ENCODE peak calls at places on chromosome 15, in six cellular contexts. One of them, this sample, is unnamed.

GRCh38 chr15:50224606-50225005 is 40.9 kb downstream of the HDC start:
- DNase-seq in mesenteric fat pad: no peak
- DNase-seq in activated gamma-delta T cell treated with Interleukin-2 at 50 U/mL for 16 hours: no peak
- DNase-seq in T-helper 9 cell: no peak
- DNase-seq in astrocyte: peak
- DNase-seq in glomerular endothelial cell: no peak
- DNase-seq in this sample: no peak

GRCh38 chr15:78131295-78132021 is at the start of gene CIB2:
- DNase-seq in mesenteric fat pad: peak
- DNase-seq in activated gamma-delta T cell treated with Interleukin-2 at 50 U/mL for 16 hours: peak
- DNase-seq in T-helper 9 cell: peak
- DNase-seq in astrocyte: peak
- DNase-seq in glomerular endothelial cell: no peak
- DNase-seq in this sample: peak

GRCh38 chr15:60392601-60392985 is 5.2 kb downstream of the ANXA2 start:
- DNase-seq in mesenteric fat pad: no peak
- DNase-seq in activated gamma-delta T cell treated with Interleukin-2 at 50 U/mL for 16 hours: no peak
- DNase-seq in T-helper 9 cell: no peak
- DNase-seq in astrocyte: peak
- DNase-seq in glomerular endothelial cell: no peak
- DNase-seq in this sample: no peak

GRCh38 chr15:40498418-40498817 is 27.6 kb downstream of the CHST14 start:
- DNase-seq in mesenteric fat pad: no peak
- DNase-seq in activated gamma-delta T cell treated with Interleukin-2 at 50 U/mL for 16 hours: no peak
- DNase-seq in T-helper 9 cell: no peak
- DNase-seq in astrocyte: peak
- DNase-seq in glomerular endothelial cell: no peak
- DNase-seq in this sample: no peak

GRCh38 chr15:25905140-25905539 is 42.0 kb upstream of the ATP10A start:
- DNase-seq in mesenteric fat pad: no peak
- DNase-seq in activated gamma-delta T cell treated with Interleukin-2 at 50 U/mL for 16 hours: no peak
- DNase-seq in T-helper 9 cell: no peak
- DNase-seq in astrocyte: peak
- DNase-seq in glomerular endothelial cell: no peak
- DNase-seq in this sample: no peak

GRCh38 chr15:32743411-32744145 is 25.8 kb downstream of the GREM1 start:
- DNase-seq in mesenteric fat pad: no peak
- DNase-seq in activated gamma-delta T cell treated with Interleukin-2 at 50 U/mL for 16 hours: no peak
- DNase-seq in T-helper 9 cell: no peak
- DNase-seq in astrocyte: no peak
- DNase-seq in glomerular endothelial cell: no peak
- DNase-seq in this sample: no peak

GRCh38 chr15:62928242-62928995 is 114.1 kb upstream of the TPM1 start:
- DNase-seq in mesenteric fat pad: no peak
- DNase-seq in activated gamma-delta T cell treated with Interleukin-2 at 50 U/mL for 16 hours: no peak
- DNase-seq in T-helper 9 cell: no peak
- DNase-seq in astrocyte: peak
- DNase-seq in glomerular endothelial cell: no peak
- DNase-seq in this sample: no peak

GRCh38 chr15:43433160-43433559 is 59.8 kb downstream of the TP53BP1 start:
- DNase-seq in mesenteric fat pad: no peak
- DNase-seq in activated gamma-delta T cell treated with Interleukin-2 at 50 U/mL for 16 hours: no peak
- DNase-seq in T-helper 9 cell: no peak
- DNase-seq in astrocyte: peak
- DNase-seq in glomerular endothelial cell: no peak
- DNase-seq in this sample: no peak

GRCh38 chr15:65970937-65971740 is 101.8 kb downstream of the RAB11A start:
- DNase-seq in mesenteric fat pad: no peak
- DNase-seq in activated gamma-delta T cell treated with Interleukin-2 at 50 U/mL for 16 hours: no peak
- DNase-seq in T-helper 9 cell: no peak
- DNase-seq in astrocyte: no peak
- DNase-seq in glomerular endothelial cell: no peak
- DNase-seq in this sample: no peak

GRCh38 chr15:88741671-88742070 is 61.6 kb upstream of the ACAN start:
- DNase-seq in mesenteric fat pad: no peak
- DNase-seq in activated gamma-delta T cell treated with Interleukin-2 at 50 U/mL for 16 hours: no peak
- DNase-seq in T-helper 9 cell: no peak
- DNase-seq in astrocyte: no peak
- DNase-seq in glomerular endothelial cell: no peak
- DNase-seq in this sample: no peak

GRCh38 chr15:44682211-44682610 is 18.7 kb upstream of the SPG11 start:
- DNase-seq in mesenteric fat pad: no peak
- DNase-seq in activated gamma-delta T cell treated with Interleukin-2 at 50 U/mL for 16 hours: no peak
- DNase-seq in T-helper 9 cell: no peak
- DNase-seq in astrocyte: no peak
- DNase-seq in glomerular endothelial cell: no peak
- DNase-seq in this sample: no peak

GRCh38 chr15:80265021-80265420 is 13.0 kb upstream of the CTXND1 start:
- DNase-seq in mesenteric fat pad: no peak
- DNase-seq in activated gamma-delta T cell treated with Interleukin-2 at 50 U/mL for 16 hours: no peak
- DNase-seq in T-helper 9 cell: no peak
- DNase-seq in astrocyte: no peak
- DNase-seq in glomerular endothelial cell: no peak
- DNase-seq in this sample: no peak

GRCh38 chr15:71201471-71201870 is 86.2 kb downstream of the THSD4 start:
- DNase-seq in mesenteric fat pad: no peak
- DNase-seq in activated gamma-delta T cell treated with Interleukin-2 at 50 U/mL for 16 hours: no peak
- DNase-seq in T-helper 9 cell: no peak
- DNase-seq in astrocyte: no peak
- DNase-seq in glomerular endothelial cell: no peak
- DNase-seq in this sample: no peak

This sample was measured in type B pancreatic cell.